ENCODE peak calls at places on chromosomes 13 and 19, in six cellular contexts. I, T, K, F, X and E are unnamed samples.

GRCh38 chr19:29687897-29688728 is 22.9 kb downstream of the PLEKHF1 start:
- DNase-seq in X (no peak), F (no peak), I (no peak), T (no peak), K (no peak), E (no peak)

GRCh38 chr19:49761625-49762311 is 1.3 kb downstream of the TSKS start:
- DNase-seq in I (peak; percentile 51), F (peak; percentile 28), X (peak; percentile 64), K (no peak), T (no peak), E (no peak)

GRCh38 chr19:45766919-45767346 is 2.1 kb downstream of the SIX5 start:
- DNase-seq in F (peak; percentile 27), X (no peak), T (peak; percentile 87), K (no peak), I (no peak), E (no peak)

GRCh38 chr19:18847516-18848463 is 16.0 kb downstream of the UPF1 start:
- DNase-seq in I (no peak), K (no peak), T (no peak), F (no peak), X (peak; percentile 67), E (no peak)

GRCh38 chr19:10575011-10575716 is 6.4 kb upstream of the CDKN2D start:
- DNase-seq in T (no peak), I (no peak), F (no peak), K (no peak), X (no peak), E (no peak)

GRCh38 chr19:45304141-45304926 is 18.3 kb downstream of the CKM start:
- DNase-seq in I (no peak), K (no peak), F (no peak), X (no peak), T (no peak), E (no peak)

GRCh38 chr13:113148940-113149503 is 9.4 kb upstream of the PROZ start:
- DNase-seq in I (no peak), T (peak; percentile 84), F (no peak), X (no peak), K (no peak), E (peak; percentile 50)

GRCh38 chr19:8575467-8575997 is 1.7 kb downstream of the MYO1F start:
- DNase-seq in F (no peak), K (no peak), X (no peak), T (no peak), I (no peak), E (no peak)

GRCh38 chr13:114064516-114065140 is 67.8 kb downstream of the RASA3 start:
- DNase-seq in I (peak; percentile 41), F (no peak), T (peak; percentile 71), X (peak; percentile 64), K (no peak), E (peak; percentile 48)

GRCh38 chr19:38004100-38004504 is 97.1 kb downstream of the SIPA1L3 start:
- DNase-seq in K (no peak), F (no peak), I (peak; percentile 13), X (no peak), T (no peak), E (no peak)
- H3K4me1 ChIP-seq in K (peaks cover 20% of the 10 kb centered on the region), F (peaks cover 5% of the 10 kb centered on the region), I (peaks cover 35% of the 10 kb centered on the region), X (no peaks in the 10 kb centered on the region), T (peaks cover 27% of the 10 kb centered on the region), E (peaks cover 15% of the 10 kb centered on the region)

GRCh38 chr13:110813646-110814624 is 100.4 kb downstream of the ING1 start:
- DNase-seq in F (no peak), T (peak; percentile 72), I (no peak), K (no peak), X (no peak), E (no peak)
- TF ChIP-seq CTCF in F (no peak), T (no peak), I (peak; percentile 8), K (no peak), X (no peak), E (no peak)

GRCh38 chr19:1837222-1837565 is 11.1 kb downstream of the REXO1 start:
- DNase-seq in F (no peak), K (no peak), I (no peak), X (no peak), T (peak; percentile 52), E (no peak)

GRCh38 chr19:1837625-1838105 is 10.6 kb downstream of the REXO1 start:
- DNase-seq in K (no peak), T (peak; percentile 92), X (no peak), F (peak; percentile 66), I (no peak), E (peak; percentile 77)

GRCh38 chr19:1840541-1841115 is 7.7 kb downstream of the REXO1 start:
- DNase-seq in K (no peak), X (no peak), I (peak; percentile 69), F (no peak), T (peak; percentile 61), E (no peak)

GRCh38 chr19:1841209-1841924 is 6.9 kb downstream of the REXO1 start:
- DNase-seq in I (no peak), T (peak; percentile 73), F (no peak), X (no peak), K (no peak), E (no peak)

GRCh38 chr19:1839658-1840540 is 8.4 kb downstream of the REXO1 start:
- DNase-seq in K (no peak), X (no peak), I (no peak), T (peak; percentile 77), F (no peak), E (no peak)
- H3K27ac ChIP-seq in K (no peak overlapping the region), X (no peak overlapping the region), I (peak overlapping the region; percentile 71), T (peak overlapping the region; percentile 45), F (peak overlapping the region; percentile 48), E (no peak overlapping the region)

GRCh38 chr13:30113983-30114491 is 193.3 kb downstream of the KATNAL1 start:
- DNase-seq in T (no peak), K (no peak), F (peak; percentile 47), I (no peak), X (peak; percentile 36), E (peak; percentile 33)
- H3K4me1 ChIP-seq in T (peaks cover 30% of the 10 kb centered on the region), K (peaks cover 22% of the 10 kb centered on the region), F (peaks cover 28% of the 10 kb centered on the region), I (peaks cover 30% of the 10 kb centered on the region), X (peaks cover 1% of the 10 kb centered on the region), E (peaks cover 19% of the 10 kb centered on the region)

GRCh38 chr13:30617315-30618185 is at the start of gene USPL1:
- DNase-seq in X (peak; percentile 98), F (peak; percentile 98), I (peak; percentile 99), K (peak; percentile 93), T (peak; percentile 99), E (peak; percentile 98)
- TF ChIP-seq CTCF in X (peak; percentile 87), F (no peak), I (peak; percentile 43), K (peak; percentile 33), T (peak; percentile 39), E (peak; percentile 57)

GRCh38 chr19:20928371-20928770 is 5.3 kb downstream of the ZNF85 start:
- DNase-seq in F (no peak), T (no peak), K (no peak), X (no peak), I (no peak), E (no peak)
- H3K27ac ChIP-seq in F (no peak overlapping the region), T (no peak overlapping the region), K (no peak overlapping the region), X (no peak overlapping the region), I (no peak overlapping the region), E (no peak overlapping the region)

DNA sequence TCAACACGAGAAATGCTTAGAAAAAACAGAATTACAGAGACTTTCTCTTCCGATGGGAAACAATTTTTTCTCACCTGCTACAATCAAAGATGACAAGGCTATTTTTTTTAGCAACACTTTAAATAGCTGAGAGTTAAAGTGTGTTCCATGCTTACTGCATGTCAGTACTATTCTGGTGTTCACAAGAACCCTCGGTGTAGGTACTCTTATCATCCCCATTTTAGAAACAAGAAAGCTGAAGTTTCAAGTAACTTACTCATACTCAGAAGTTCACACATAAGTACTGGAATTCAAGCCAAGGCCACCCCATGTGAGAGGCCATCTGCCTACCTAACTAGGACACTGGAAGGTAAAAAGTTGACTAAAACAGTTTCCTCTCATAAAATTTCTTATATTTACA is 9.0 kb upstream of the TNFRSF19 start:
- DNase-seq in X (no peak), I (no peak), F (peak; percentile 37), K (no peak), T (no peak), E (no peak)
- H3K4me1 ChIP-seq in X (no peaks in the 10 kb centered on the region), I (peaks cover 20% of the 10 kb centered on the region), F (peaks cover 47% of the 10 kb centered on the region), K (no peaks in the 10 kb centered on the region), T (no peaks in the 10 kb centered on the region), E (peaks cover 8% of the 10 kb centered on the region)